ENCODE peak calls at places on chromosome 7, in five cellular contexts. M is activated CD4-positive, CD25-positive, alpha-beta regulatory T cell; T is ovary; B is stimulated activated CD8-positive, alpha-beta memory T cell treated with anti-CD3 and anti-CD28 coated beads, Interleukin-15, amount 100 ng/mL, for 48 hours; D is stimulated activated CD4-positive, alpha-beta T cell treated with anti-CD3 and anti-CD28 coated beads, TNF-alpha, amount 100 ng/mL, for 24 hours. G is an unnamed sample.
A peak's percentile ranks its signal among the peaks of the same experiment; 100 is the strongest.

GRCh38 chr7:74373536-74373935 is 80.2 kb upstream of the GTF2IRD1 start:
- DNase-seq in M (no peak), T (no peak), B (no peak), D (no peak), G (no peak)

GRCh38 chr7:90250601-90251303 is 5.8 kb downstream of the CFAP69 start:
- DNase-seq in M (no peak), T (no peak), B (no peak), D (no peak), G (no peak)

GRCh38 chr7:99267530-99268360 is 4.9 kb upstream of the MYH16 start:
- DNase-seq in M (no peak), T (no peak), B (no peak), D (no peak), G (no peak)

GRCh38 chr7:27110163-27110976 is 7.9 kb upstream of the HOXA2 start:
- DNase-seq in M (no peak), T (peak; percentile 42), B (no peak), D (no peak), G (peak; percentile 25)

GRCh38 chr7:47573758-47574472 is 8.0 kb downstream of the TNS3 start:
- DNase-seq in M (no peak), T (peak; percentile 51), B (no peak), D (no peak), G (no peak)

GRCh38 chr7:123237-123636 is 69.1 kb upstream of the FAM20C start:
- DNase-seq in M (no peak), T (no peak), B (no peak), D (no peak), G (no peak)

GRCh38 chr7:91720255-91720937 is 160.1 kb downstream of the MTERF1 start:
- DNase-seq in M (no peak), T (no peak), B (no peak), D (no peak), G (no peak)

GRCh38 chr7:44175730-44176129 is 13.5 kb downstream of the GCK start:
- DNase-seq in M (no peak), T (no peak), B (no peak), D (no peak), G (no peak)

GRCh38 chr7:142876991-142877910 is 8.3 kb downstream of the TRPV6 start:
- DNase-seq in M (no peak), T (no peak), B (no peak), D (no peak), G (no peak)

GRCh38 chr7:45570797-45571196 is 3.4 kb upstream of the ADCY1 start:
- DNase-seq in M (no peak), T (no peak), B (no peak), D (no peak), G (no peak)

GRCh38 chr7:105962353-105962752 is 711 bp upstream of the CDHR3 start:
- DNase-seq in M (no peak), T (no peak), B (no peak), D (no peak), G (no peak)

GRCh38 chr7:134480730-134481129 is 21.8 kb upstream of the AKR1B1 start:
- DNase-seq in M (no peak), T (no peak), B (no peak), D (no peak), G (no peak)

GRCh38 chr7:988963-989529 is 6.1 kb downstream of the CYP2W1 start:
- DNase-seq in M (no peak), T (no peak), B (no peak), D (no peak), G (no peak)

GRCh38 chr7:120052884-120053382 is 220.0 kb upstream of the KCND2 start:
- DNase-seq in M (no peak), T (peak; percentile 79), B (no peak), D (no peak), G (no peak)

GRCh38 chr7:135713836-135714470 is 14.0 kb downstream of the SLC13A4 start:
- DNase-seq in M (no peak), T (no peak), B (no peak), D (no peak), G (no peak)

GRCh38 chr7:37433166-37433565 is 15.5 kb downstream of the ELMO1 start:
- DNase-seq in M (no peak), T (no peak), B (no peak), D (no peak), G (no peak)